ENCODE peak calls at places on chromosomes 12 and 14, in five cellular contexts. X is foreskin fibroblast, L is right atrium auricular region, E is GM13977, P is cardiac fibroblast. F is an unnamed sample.

GRCh38 chr14:43418314-43418713 is 1088.8 kb downstream of the FSCB start:
- DNase-seq in X (no peak), L (no peak), E (no peak), P (no peak), F (no peak)

GRCh38 chr12:56565510-56566101 is 44.0 kb downstream of the RBMS2 start:
- DNase-seq in X (peak), L (peak), E (peak), P (peak), F (no peak)

GRCh38 chr14:95388699-95389098 is 69.0 kb upstream of the CLMN start:
- DNase-seq in X (peak), L (no peak), E (no peak), P (peak), F (no peak)

GRCh38 chr14:22836301-22837058 is at the start of gene MMP14:
- DNase-seq in X (peak), L (peak), E (peak), P (peak), F (no peak)

GRCh38 chr12:19893514-19893913 is 454.2 kb downstream of the AEBP2 start:
- DNase-seq in X (no peak), L (no peak), E (peak), P (peak), F (no peak)

GRCh38 chr12:108616941-108617858 is 16.5 kb downstream of the SELPLG start:
- DNase-seq in X (no peak), L (no peak), E (peak), P (no peak), F (no peak)

GRCh38 chr12:13198240-13198639 is 1.7 kb downstream of the EMP1 start:
- DNase-seq in X (no peak), L (no peak), E (no peak), P (no peak), F (no peak)

GRCh38 chr12:10364839-10365681 is 24.8 kb downstream of the KLRK1 start:
- DNase-seq in X (peak), L (no peak), E (peak), P (peak), F (no peak)

GRCh38 chr12:107731376-107731775 is 29.6 kb downstream of the PRDM4 start:
- DNase-seq in X (no peak), L (no peak), E (no peak), P (peak), F (no peak)

GRCh38 chr12:109029411-109029810 is 8.5 kb upstream of the SVOP start:
- DNase-seq in X (no peak), L (no peak), E (no peak), P (peak), F (no peak)

GRCh38 chr12:79119796-79120195 is 255.2 kb downstream of the SYT1 start:
- DNase-seq in X (no peak), L (no peak), E (no peak), P (peak), F (no peak)

GRCh38 chr12:43348221-43348620 is 203.8 kb downstream of the ADAMTS20 start:
- DNase-seq in X (no peak), L (no peak), E (no peak), P (no peak), F (no peak)

GRCh38 chr12:107415066-107415465 is 270.5 kb upstream of the PWP1 start:
- DNase-seq in X (peak), L (no peak), E (no peak), P (no peak), F (no peak)

GRCh38 chr14:64574370-64575115 is 24.8 kb downstream of the PPP1R36 start:
- DNase-seq in X (no peak), L (no peak), E (no peak), P (no peak), F (no peak)

GRCh38 chr14:21255385-21256101 is 13.7 kb downstream of the HNRNPC start:
- DNase-seq in X (no peak), L (no peak), E (no peak), P (no peak), F (no peak)

GRCh38 chr12:113186666-113187325 is 1.3 kb downstream of the RITA1 start:
- DNase-seq in X (no peak), L (no peak), E (no peak), P (no peak), F (no peak)

GRCh38 chr12:89786177-89786810 is 77.7 kb upstream of the ATP2B1 start:
- DNase-seq in X (no peak), L (no peak), E (no peak), P (no peak), F (no peak)

GRCh38 chr14:20332946-20333782 is at the start of gene CCNB1IP1:
- DNase-seq in X (peak), L (peak), E (peak), P (peak), F (peak)

GRCh38 chr12:12442548-12443071 is 85.7 kb downstream of the BORCS5 start:
- DNase-seq in X (no peak), L (no peak), E (no peak), P (peak), F (no peak)

GRCh38 chr14:60622210-60622919 is 26.9 kb downstream of the SIX1 start:
- DNase-seq in X (no peak), L (no peak), E (no peak), P (peak), F (no peak)

GRCh38 chr14:52882824-52883223 is 68.0 kb downstream of the FERMT2 start:
- DNase-seq in X (no peak), L (no peak), E (no peak), P (no peak), F (no peak)

GRCh38 chr14:67166450-67166853 is 22.8 kb upstream of the GARIN2 start:
- DNase-seq in X (peak), L (no peak), E (peak), P (peak), F (no peak)

GRCh38 chr14:71891185-71891584 is 41.0 kb upstream of the RGS6 start:
- DNase-seq in X (no peak), L (no peak), E (no peak), P (no peak), F (no peak)

GRCh38 chr12:106583578-106584103 is 837 bp downstream of the RFX4 start:
- DNase-seq in X (no peak), L (no peak), E (peak), P (peak), F (no peak)

GRCh38 chr14:97053941-97054340 is 256.8 kb downstream of the VRK1 start:
- DNase-seq in X (no peak), L (no peak), E (no peak), P (no peak), F (no peak)

GRCh38 chr12:49284672-49285071 is 10.3 kb upstream of the PRPH start:
- DNase-seq in X (no peak), L (no peak), E (no peak), P (no peak), F (no peak)

GRCh38 chr12:49282302-49282701 is 12.6 kb upstream of the PRPH start:
- DNase-seq in X (no peak), L (no peak), E (no peak), P (no peak), F (no peak)

GRCh38 chr12:49279706-49280159 is 14.9 kb downstream of the TUBA1C start:
- DNase-seq in X (no peak), L (no peak), E (no peak), P (no peak), F (no peak)

GRCh38 chr12:49287876-49288275 is 7.1 kb upstream of the PRPH start:
- DNase-seq in X (no peak), L (no peak), E (no peak), P (no peak), F (no peak)

GRCh38 chr12:49283541-49284429 is 11.2 kb upstream of the PRPH start:
- DNase-seq in X (no peak), L (no peak), E (no peak), P (no peak), F (no peak)
- TF ChIP-seq CTCF in X (no peak), L (no peak), E (no peak), P (no peak), F (no peak)

DNA sequence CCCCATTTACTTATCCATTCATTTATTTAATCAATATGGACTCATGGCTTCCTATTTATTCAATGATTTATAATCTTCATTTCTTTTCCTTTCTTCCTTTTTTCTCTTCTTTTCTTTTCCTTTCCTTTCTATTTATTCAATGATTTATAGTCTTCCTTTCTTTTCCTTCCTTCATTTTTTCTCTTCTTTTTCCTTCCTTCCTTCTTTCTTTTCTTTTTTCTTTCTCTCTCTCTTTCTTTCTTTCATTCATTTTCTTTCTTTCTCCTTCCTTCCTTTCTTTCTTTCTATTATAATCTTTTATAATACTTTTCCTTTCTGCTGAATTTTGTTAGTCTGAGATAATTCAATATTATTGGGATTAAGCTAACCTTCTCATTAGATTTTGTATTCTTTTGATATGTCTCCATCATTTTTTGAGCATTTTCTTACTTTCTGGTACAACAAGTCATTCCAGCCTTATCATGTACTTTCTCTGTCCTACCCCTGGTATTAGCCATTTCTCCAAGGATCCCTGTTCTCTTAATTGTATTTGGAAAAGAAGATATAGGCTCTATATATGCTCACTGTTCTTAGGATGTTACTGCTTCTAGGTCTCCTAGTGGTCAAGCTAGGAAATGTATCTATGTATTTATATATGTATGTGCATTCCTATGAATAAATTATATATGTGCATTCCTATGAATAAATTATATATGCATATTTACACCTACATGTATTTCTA is 12.1 kb downstream of the LACRT start:
- DNase-seq in X (peak), L (no peak), E (no peak), P (peak), F (no peak)
- TF ChIP-seq CTCF in X (peak), L (no peak), E (no peak), P (peak), F (no peak)

DNA sequence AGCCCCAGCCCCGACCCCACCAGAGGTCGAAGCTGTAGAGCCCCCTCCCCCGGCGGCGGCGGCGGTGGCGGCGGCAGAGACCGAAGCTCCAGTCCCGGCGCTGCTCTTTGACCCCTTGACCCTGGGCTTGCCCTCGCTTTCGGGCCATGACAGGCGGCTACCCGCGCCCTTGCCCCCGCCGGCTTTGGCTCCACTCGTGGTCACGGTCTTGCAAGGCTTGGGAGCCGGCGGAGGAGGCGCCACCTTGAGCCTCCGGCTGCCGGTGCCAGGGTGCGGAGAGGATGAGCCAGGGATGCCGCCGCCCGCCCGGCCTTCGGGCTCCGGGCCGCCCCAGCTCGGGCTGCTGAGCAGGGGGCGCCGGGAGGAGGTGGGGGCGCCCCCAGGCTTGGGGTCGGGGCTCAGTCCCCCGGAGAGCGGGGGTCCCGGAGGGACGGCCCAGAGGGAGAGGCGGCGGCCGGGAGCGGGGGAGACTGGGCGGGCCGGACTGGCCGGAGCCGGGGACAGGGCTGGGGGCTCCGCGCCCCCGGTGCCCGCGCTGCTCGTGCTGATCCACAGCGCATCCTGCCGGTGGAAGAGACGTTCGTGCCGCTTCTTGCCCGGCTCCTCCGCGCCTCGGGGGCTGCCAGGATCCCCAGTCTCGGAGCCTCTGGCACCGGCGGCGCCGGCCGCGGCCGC is 938 bp downstream of the AGAP2 start:
- DNase-seq in X (no peak), L (no peak), E (no peak), P (no peak), F (no peak)
- TF ChIP-seq CTCF in X (peak), L (no peak), E (no peak), P (no peak), F (peak)

DNA sequence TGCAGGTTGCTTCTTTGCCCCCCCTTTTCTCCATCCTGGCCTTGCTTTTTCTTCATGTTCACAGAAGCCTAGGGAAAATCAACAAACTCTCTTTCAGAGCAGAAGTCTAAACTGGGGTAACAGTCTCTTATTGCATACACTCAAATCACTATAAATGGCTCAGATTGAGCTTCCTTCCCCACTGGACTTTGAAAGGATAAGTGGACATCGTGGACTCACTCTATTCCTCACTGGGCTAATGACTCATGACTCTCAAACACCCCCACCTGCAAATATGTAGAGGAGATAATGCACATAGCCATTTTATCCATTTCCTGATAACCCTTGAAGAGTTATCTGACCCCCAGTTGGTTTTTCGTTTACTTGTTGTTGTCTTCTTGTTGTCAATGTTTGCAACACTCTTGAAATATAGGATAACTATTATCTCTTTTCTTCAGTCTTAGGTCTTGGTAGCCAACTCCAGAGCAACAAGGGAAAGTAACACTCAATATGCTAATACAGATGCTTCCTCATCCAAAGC is 221.3 kb downstream of the PIK3C2G start:
- DNase-seq in X (no peak), L (no peak), E (no peak), P (no peak), F (no peak)
- TF ChIP-seq CTCF in X (no peak), L (no peak), E (no peak), P (no peak), F (no peak)

GRCh38 chr14:39731912-39732311 is 299.7 kb upstream of the FBXO33 start:
- DNase-seq in X (no peak), L (no peak), E (no peak), P (no peak), F (no peak)
- TF ChIP-seq CTCF in X (no peak), L (no peak), E (peak), P (no peak), F (no peak)

GRCh38 chr14:59189281-59189821 is 884 bp downstream of the DAAM1 start:
- DNase-seq in X (no peak), L (no peak), E (no peak), P (peak), F (no peak)

GRCh38 chr14:59187802-59188460 is 536 bp upstream of the DAAM1 start:
- DNase-seq in X (no peak), L (peak), E (no peak), P (no peak), F (no peak)

GRCh38 chr14:59188461-59189280 is at the start of gene DAAM1:
- DNase-seq in X (peak), L (peak), E (peak), P (peak), F (peak)

GRCh38 chr14:59189822-59190368 is 1.4 kb downstream of the DAAM1 start:
- DNase-seq in X (peak), L (peak), E (peak), P (peak), F (no peak)

DNA sequence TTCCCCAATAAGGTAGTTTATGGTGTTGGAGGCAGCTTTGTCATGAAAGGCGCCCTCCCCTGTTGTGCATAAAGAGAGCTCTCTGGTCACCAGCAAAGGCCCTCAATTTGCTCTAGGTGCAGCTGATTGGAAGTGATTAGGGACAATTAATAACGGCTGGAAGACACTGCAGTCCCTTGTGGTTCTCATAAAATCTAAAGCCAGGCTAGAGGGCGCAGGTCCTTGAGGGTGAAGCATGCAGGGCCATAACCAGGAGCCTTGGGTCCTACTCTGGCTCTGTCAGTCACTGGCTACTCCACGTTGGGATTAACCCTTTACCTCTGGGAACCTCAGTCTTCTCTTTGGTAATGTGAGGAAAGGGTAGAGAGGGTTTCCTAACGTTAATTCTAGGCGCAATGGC is 1.9 kb downstream of the DAAM1 start:
- DNase-seq in X (peak), L (no peak), E (peak), P (peak), F (no peak)
- TF ChIP-seq CTCF in X (no peak), L (no peak), E (peak), P (peak), F (no peak)

GRCh38 chr12:103012884-103013283 is 55.4 kb downstream of the ASCL1 start:
- DNase-seq in X (no peak), L (no peak), E (no peak), P (no peak), F (no peak)
- TF ChIP-seq CTCF in X (no peak), L (no peak), E (no peak), P (no peak), F (no peak)

GRCh38 chr12:5273709-5274108 is 158.2 kb upstream of the NTF3 start:
- DNase-seq in X (no peak), L (no peak), E (no peak), P (no peak), F (no peak)
- TF ChIP-seq CTCF in X (no peak), L (no peak), E (no peak), P (no peak), F (no peak)

GRCh38 chr14:74641581-74641980 is 29.5 kb upstream of the LTBP2 start:
- DNase-seq in X (no peak), L (no peak), E (no peak), P (no peak), F (no peak)
- TF ChIP-seq CTCF in X (no peak), L (no peak), E (no peak), P (no peak), F (no peak)

DNA sequence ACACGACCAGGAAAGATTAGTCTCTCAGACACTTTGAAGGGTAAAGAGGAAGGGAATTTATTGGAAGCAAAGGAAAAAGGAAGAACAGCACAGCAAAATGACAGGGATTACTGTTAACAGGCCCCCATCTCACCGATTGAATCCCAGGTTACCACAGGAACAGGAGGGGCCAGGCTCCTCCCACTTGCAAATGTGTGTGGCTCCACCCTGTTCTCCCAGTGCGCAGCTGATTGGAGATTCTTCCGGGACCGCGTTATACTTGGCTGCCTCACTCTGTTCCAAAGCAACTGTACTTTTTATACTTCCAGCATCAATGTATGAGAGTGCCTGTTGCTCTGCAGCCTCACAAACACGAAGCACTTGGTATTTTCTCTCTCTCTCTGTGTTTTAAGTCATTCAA is 273.6 kb upstream of the MDGA2 start:
- DNase-seq in X (no peak), L (no peak), E (no peak), P (no peak), F (no peak)
- TF ChIP-seq CTCF in X (no peak), L (no peak), E (no peak), P (no peak), F (no peak)

F was measured in D721Med.